ENCODE peak calls at places on chromosome 2, in seven cellular contexts. V, O, A, N, C, S and G are unnamed samples.

GRCh38 chr2:70598197-70598596 is 44.6 kb upstream of the TGFA start:
- DNase-seq in V (no peak), O (no peak), A (no peak), N (no peak), C (no peak), S (no peak), G (no peak)

GRCh38 chr2:160109939-160110673 is 47.7 kb upstream of the PLA2R1 start:
- DNase-seq in V (peak; percentile 47), O (peak; percentile 11), A (peak; percentile 11), N (peak; percentile 59), C (peak; percentile 30), S (peak; percentile 41), G (peak; percentile 62)

GRCh38 chr2:77210725-77211124 is 311.5 kb downstream of the LRRTM4 start:
- DNase-seq in V (no peak), O (no peak), A (no peak), N (no peak), C (no peak), S (no peak), G (no peak)

GRCh38 chr2:43106767-43107527 is 119.5 kb downstream of the ZFP36L2 start:
- DNase-seq in V (no peak), O (no peak), A (no peak), N (no peak), C (no peak), S (peak; percentile 66), G (no peak)

GRCh38 chr2:6025391-6025790 is 333.2 kb downstream of the SOX11 start:
- DNase-seq in V (no peak), O (no peak), A (no peak), N (no peak), C (no peak), S (no peak), G (no peak)

GRCh38 chr2:147989809-147990403 is 30.6 kb downstream of the ORC4 start:
- DNase-seq in V (peak; percentile 43), O (peak; percentile 2), A (no peak), N (peak; percentile 31), C (no peak), S (peak; percentile 60), G (peak; percentile 51)

GRCh38 chr2:16546128-16546754 is 119.4 kb downstream of the CYRIA start:
- DNase-seq in V (peak; percentile 50), O (no peak), A (no peak), N (no peak), C (no peak), S (peak; percentile 22), G (peak; percentile 23)

GRCh38 chr2:180021850-180022249 is 14.8 kb upstream of the CWC22 start:
- DNase-seq in V (no peak), O (no peak), A (no peak), N (no peak), C (no peak), S (no peak), G (no peak)

GRCh38 chr2:203777030-203777429 is 70.6 kb downstream of the CD28 start:
- DNase-seq in V (no peak), O (no peak), A (no peak), N (no peak), C (no peak), S (no peak), G (no peak)

GRCh38 chr2:143397886-143398614 is 268.8 kb downstream of the ARHGAP15 start:
- DNase-seq in V (no peak), O (no peak), A (no peak), N (peak; percentile 13), C (no peak), S (no peak), G (peak; percentile 17)

GRCh38 chr2:237731663-237732062 is 66.9 kb upstream of the RBM44 start:
- DNase-seq in V (peak; percentile 43), O (no peak), A (no peak), N (peak; percentile 23), C (peak; percentile 48), S (no peak), G (no peak)